ENCODE peak calls at places on chromosomes 12 and 14, in eight cellular contexts. Y, I, Q, U, C, G, J and T are unnamed samples. For H3K4me1 and H3K27me3, the result is how much of the 10 kb centered on the place peaks cover.

GRCh38 chr14:68736519-68736918 is 56.3 kb downstream of the ZFP36L1 start:
- DNase-seq in Q (peak), C (no peak), Y (no peak), J (no peak), U (no peak), G (no peak), I (no peak), T (no peak)

GRCh38 chr12:43291516-43291915 is 260.5 kb downstream of the ADAMTS20 start:
- DNase-seq in C (no peak), Y (no peak), G (no peak), J (no peak), Q (no peak), I (peak), U (peak), T (no peak)

GRCh38 chr12:69563166-69563762 is 22.0 kb upstream of the CCT2 start:
- DNase-seq in Y (no peak), I (no peak), J (no peak), U (no peak), G (no peak), Q (no peak), C (no peak), T (no peak)

GRCh38 chr14:98701377-98701776 is 570.6 kb downstream of the BCL11B start:
- DNase-seq in G (no peak), U (no peak), J (no peak), C (no peak), Y (no peak), Q (no peak), I (no peak), T (no peak)

GRCh38 chr12:28409892-28410291 is 219.6 kb downstream of the CCDC91 start:
- DNase-seq in Q (no peak), I (peak), Y (no peak), J (no peak), C (no peak), G (no peak), U (peak), T (no peak)

GRCh38 chr12:57611810-57612710 is 825 bp downstream of the ARHGEF25 start:
- DNase-seq in C (no peak), J (no peak), U (no peak), Y (no peak), G (no peak), I (no peak), Q (peak), T (no peak)

GRCh38 chr12:124902916-124903315 is 11.5 kb downstream of the UBC start:
- DNase-seq in U (no peak), C (no peak), Q (no peak), G (no peak), I (no peak), J (no peak), Y (no peak), T (no peak)

GRCh38 chr12:16135323-16135722 is 142.2 kb downstream of the SLC15A5 start:
- DNase-seq in J (no peak), I (no peak), U (no peak), G (no peak), Y (no peak), C (no peak), Q (no peak), T (no peak)

GRCh38 chr14:81132492-81132891 is 88.3 kb downstream of the GTF2A1 start:
- DNase-seq in G (no peak), I (no peak), U (no peak), Y (no peak), C (no peak), J (no peak), Q (no peak), T (no peak)

GRCh38 chr12:46439793-46440511 is 67.4 kb upstream of the SLC38A2 start:
- DNase-seq in Y (no peak), G (no peak), U (peak), J (no peak), I (peak), C (no peak), Q (no peak), T (no peak)

GRCh38 chr12:13817131-13817530 is 164.3 kb downstream of the GRIN2B start:
- DNase-seq in C (no peak), I (no peak), U (no peak), Y (no peak), G (peak), J (no peak), Q (no peak), T (no peak)

GRCh38 chr12:104866286-104866685 is 91.8 kb downstream of the SLC41A2 start:
- DNase-seq in U (peak), I (peak), G (no peak), Y (no peak), J (no peak), C (no peak), Q (no peak), T (no peak)

GRCh38 chr14:104184506-104184905 is 46.1 kb downstream of the KIF26A start:
- DNase-seq in G (peak), J (no peak), C (no peak), Y (no peak), U (no peak), Q (peak), I (no peak), T (no peak)

GRCh38 chr12:115867854-115868253 is 409.6 kb downstream of the MED13L start:
- DNase-seq in C (no peak), G (no peak), Y (no peak), Q (peak), I (no peak), J (no peak), U (no peak), T (no peak)

GRCh38 chr12:80422549-80422948 is 21.5 kb upstream of the PTPRQ start:
- DNase-seq in J (no peak), G (no peak), Y (no peak), C (no peak), I (peak), Q (no peak), U (peak), T (no peak)

GRCh38 chr12:114836609-114837008 is 152.6 kb upstream of the TBX3 start:
- DNase-seq in Y (no peak), J (no peak), Q (no peak), I (no peak), C (no peak), U (no peak), G (no peak), T (no peak)

GRCh38 chr12:48106574-48107251 is 834 bp upstream of the SENP1 start:
- DNase-seq in Q (no peak), I (peak), G (no peak), C (no peak), J (no peak), Y (no peak), U (no peak), T (no peak)

DNA sequence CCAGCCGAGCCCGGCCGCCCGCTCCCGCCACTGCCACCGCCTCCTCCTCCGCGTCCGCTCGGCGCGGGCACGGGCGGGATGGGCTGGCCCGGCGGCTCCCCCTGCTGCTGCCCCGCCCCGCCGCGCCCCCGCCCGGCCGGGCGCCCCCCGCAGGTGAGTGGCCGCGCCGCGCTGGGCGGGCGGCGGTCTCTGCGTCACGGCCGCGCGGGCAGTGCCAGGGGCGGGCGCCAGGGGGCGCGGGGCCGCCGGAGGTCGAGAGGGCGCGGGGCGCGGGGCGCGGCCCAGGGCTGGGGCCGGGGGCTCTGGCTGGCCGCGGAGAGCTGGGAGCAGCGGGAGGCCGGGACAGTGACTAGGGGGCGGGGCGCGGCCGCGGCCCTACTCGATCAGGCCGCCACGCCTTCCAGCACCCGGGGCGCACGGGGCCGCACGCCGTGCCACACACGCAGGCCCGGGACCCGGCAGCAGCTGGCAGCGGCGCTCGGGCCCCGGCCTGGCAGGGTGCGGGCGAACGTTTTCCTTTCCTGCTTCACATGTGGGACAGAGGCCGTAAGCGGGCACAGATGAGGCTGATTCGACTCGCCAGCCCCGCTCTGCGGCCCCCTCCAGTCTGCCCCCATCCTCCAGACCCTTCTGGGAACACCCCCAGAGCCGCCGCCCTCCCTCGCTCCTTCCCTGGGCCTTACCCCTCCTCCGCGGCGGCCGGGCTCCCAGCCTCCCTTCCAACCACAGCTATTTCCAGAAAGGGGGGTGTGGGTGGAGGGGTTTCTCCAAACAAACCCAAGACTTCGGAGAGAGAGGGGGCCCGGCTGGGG is 2.4 kb upstream of the TNS2 start:
- DNase-seq in G (peak), J (peak), Q (peak), C (no peak), I (peak), Y (no peak), U (peak), T (peak)
- TF ChIP-seq CTCF in G (no peak), J (peak), Q (peak), C (no peak), I (peak), Y (peak), U (no peak), T (no peak)

GRCh38 chr14:54754116-54754622 is 148.5 kb downstream of the GCH1 start:
- DNase-seq in J (no peak), Y (no peak), C (no peak), G (no peak), I (no peak), Q (no peak), U (no peak), T (no peak)

GRCh38 chr14:54749727-54750126 is 152.9 kb downstream of the GCH1 start:
- DNase-seq in Y (no peak), C (no peak), I (no peak), U (no peak), G (no peak), J (no peak), Q (no peak), T (no peak)

GRCh38 chr14:54758041-54758440 is 144.6 kb downstream of the GCH1 start:
- DNase-seq in C (no peak), Y (no peak), I (no peak), J (no peak), G (no peak), Q (no peak), U (no peak), T (no peak)

GRCh38 chr14:54756656-54757392 is 145.8 kb downstream of the GCH1 start:
- DNase-seq in Y (no peak), G (no peak), U (no peak), C (no peak), Q (no peak), I (no peak), J (no peak), T (no peak)

GRCh38 chr14:54754623-54755386 is 147.8 kb downstream of the GCH1 start:
- DNase-seq in G (no peak), Q (no peak), I (no peak), C (no peak), J (no peak), Y (no peak), U (no peak), T (no peak)
- H3K4me1 ChIP-seq in G (under half), Q (under half), I (under half), C (under half), J (half or more), Y (under half), U (under half), T (under half)

DNA sequence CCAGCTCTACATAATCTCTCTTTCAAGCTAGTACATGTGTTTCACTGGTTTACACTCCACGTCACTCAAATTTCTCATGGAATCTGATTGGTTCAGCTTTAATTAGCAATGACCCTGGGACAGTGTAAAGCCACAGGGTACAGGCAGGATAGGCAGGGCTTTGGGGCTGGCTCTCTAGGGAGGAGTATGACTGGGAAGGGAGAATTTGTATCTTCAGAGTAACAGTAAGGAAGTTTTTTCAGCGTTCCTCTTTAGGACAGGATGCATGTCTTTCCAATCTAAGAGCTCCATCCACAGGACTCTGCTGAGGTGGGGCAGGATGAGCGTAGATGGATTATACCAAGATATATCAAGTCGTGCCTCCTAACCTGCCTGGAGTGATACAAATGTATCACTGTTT is 112.0 kb upstream of the CLEC14A start:
- DNase-seq in G (no peak), J (no peak), U (no peak), C (no peak), I (no peak), Q (no peak), Y (no peak), T (no peak)
- H3K27me3 ChIP-seq in G (under half), J (under half), U (under half), C (under half), I (under half), Q (under half), Y (under half), T (under half)

GRCh38 chr12:71415336-71416231 is 24.0 kb upstream of the LGR5 start:
- DNase-seq in G (no peak), I (peak), C (peak), Y (peak), Q (peak), J (no peak), U (peak), T (no peak)
- TF ChIP-seq CTCF in G (peak), I (peak), C (peak), Y (peak), Q (peak), J (peak), U (peak), T (peak)